ENCODE peak calls at places on chromosomes 1 and 21, in four cellular contexts. A is SK-N-SH, I is GM12878, W is HepG2. U is an unnamed sample.

GRCh38 chr1:7642781-7643180 is 128.3 kb upstream of the VAMP3 start:
- DNase-seq in W (no peak), I (no peak), A (no peak), U (no peak)

GRCh38 chr21:35764586-35764985 is 295.7 kb downstream of the SETD4 start:
- DNase-seq in I (no peak), A (no peak), W (no peak), U (no peak)

GRCh38 chr1:10597492-10597891 is 122.7 kb downstream of the PEX14 start:
- DNase-seq in W (no peak), A (no peak), I (no peak), U (no peak)

GRCh38 chr21:37724201-37724600 is 192.1 kb downstream of the KCNJ6 start:
- DNase-seq in I (no peak), A (no peak), W (no peak), U (no peak)

GRCh38 chr1:108644984-108645383 is 15.9 kb downstream of the HENMT1 start:
- DNase-seq in A (no peak), W (no peak), I (no peak), U (no peak)

GRCh38 chr1:228098323-228098931 is 4.7 kb downstream of the C1orf35 start:
- DNase-seq in I (no peak), W (no peak), A (peak; percentile 8), U (no peak)

GRCh38 chr1:87942165-87942564 is 613.5 kb downstream of the LMO4 start:
- DNase-seq in I (no peak), A (no peak), W (no peak), U (no peak)

GRCh38 chr1:35226546-35226945 is 33.6 kb upstream of the SFPQ start:
- DNase-seq in A (no peak), W (no peak), I (no peak), U (no peak)

GRCh38 chr21:38920631-38921398 is 115.1 kb downstream of the ETS2 start:
- DNase-seq in I (no peak), A (no peak), W (no peak), U (no peak)

GRCh38 chr1:153617677-153618076 is 1.6 kb upstream of the S100A14 start:
- DNase-seq in A (peak; percentile 82), I (no peak), W (no peak), U (peak; percentile 54)

GRCh38 chr1:37325509-37326437 is 148.6 kb upstream of the ZC3H12A start:
- DNase-seq in W (no peak), A (no peak), I (no peak), U (peak; percentile 29)

GRCh38 chr21:14991957-14992356 is 72.8 kb downstream of the NRIP1 start:
- DNase-seq in W (no peak), A (no peak), I (no peak), U (no peak)

GRCh38 chr21:45838636-45839035 is 142.9 kb upstream of the COL6A1 start:
- DNase-seq in W (no peak), A (no peak), I (no peak), U (no peak)

GRCh38 chr21:45836694-45837670 is 144.6 kb upstream of the COL6A1 start:
- DNase-seq in A (no peak), I (no peak), W (no peak), U (no peak)

GRCh38 chr21:45837936-45838335 is 143.6 kb upstream of the COL6A1 start:
- DNase-seq in I (no peak), W (no peak), A (no peak), U (no peak)

GRCh38 chr21:45841033-45841432 is 140.5 kb upstream of the COL6A1 start:
- DNase-seq in I (no peak), W (no peak), A (no peak), U (no peak)

DNA sequence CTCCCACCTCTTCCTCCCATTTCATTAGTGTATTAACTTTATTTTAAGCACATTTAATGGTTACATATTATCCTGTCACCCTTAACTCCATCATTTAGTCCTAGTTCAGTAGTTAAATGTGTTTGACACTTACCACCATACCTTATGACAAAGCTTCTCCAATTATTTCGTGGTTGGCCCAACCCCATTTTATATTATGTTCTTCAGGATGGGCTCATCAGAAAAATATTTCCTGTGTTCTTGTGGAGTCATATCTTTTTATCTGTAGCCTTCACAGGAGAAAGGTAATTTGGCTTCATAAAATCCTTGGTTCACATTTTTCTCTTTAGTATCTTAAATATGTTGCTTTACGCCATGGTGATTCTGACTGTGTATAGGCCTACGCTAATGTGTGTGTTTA is 142.3 kb upstream of the COL6A1 start:
- DNase-seq in I (no peak), W (no peak), A (no peak), U (no peak)
- TF ChIP-seq TCF12 in I (no peak), W (no peak), A (peak; percentile 37), U (no peak)

GRCh38 chr1:223765036-223765718 is 52.8 kb downstream of the CAPN2 start:
- DNase-seq in W (peak; percentile 93), A (no peak), I (no peak), U (no peak)
- TF ChIP-seq SIN3A in W (no peak), A (no peak), I (no peak), U (no peak)

GRCh38 chr21:44748621-44749020 is 37.2 kb upstream of the TSPEAR start:
- DNase-seq in I (no peak), W (no peak), A (no peak), U (peak; percentile 80)
- TF ChIP-seq TCF12 in I (no peak), W (no peak), A (no peak), U (no peak)

GRCh38 chr21:43600642-43601397 is 58.5 kb downstream of the HSF2BP start:
- DNase-seq in A (peak; percentile 39), W (no peak), I (no peak), U (no peak)
- TF ChIP-seq SIN3A in A (no peak), W (no peak), I (no peak), U (no peak)

GRCh38 chr1:160726498-160727391 is 12.3 kb upstream of the SLAMF7 start:
- DNase-seq in A (peak; percentile 40), I (no peak), W (peak; percentile 61), U (peak; percentile 68)
- TF ChIP-seq TCF12 in A (no peak), I (peak; percentile 96), W (no peak), U (no peak)

GRCh38 chr1:239896569-239896968 is 195.1 kb upstream of the FMN2 start:
- DNase-seq in A (peak; percentile 37), W (no peak), I (no peak), U (no peak)

GRCh38 chr1:239893127-239893731 is 198.5 kb upstream of the FMN2 start:
- DNase-seq in A (no peak), W (no peak), I (no peak), U (no peak)

GRCh38 chr1:239892602-239893001 is 199.1 kb upstream of the FMN2 start:
- DNase-seq in W (no peak), I (no peak), A (no peak), U (no peak)

GRCh38 chr1:239888639-239889038 is 203.0 kb upstream of the FMN2 start:
- DNase-seq in W (no peak), A (no peak), I (no peak), U (no peak)

DNA sequence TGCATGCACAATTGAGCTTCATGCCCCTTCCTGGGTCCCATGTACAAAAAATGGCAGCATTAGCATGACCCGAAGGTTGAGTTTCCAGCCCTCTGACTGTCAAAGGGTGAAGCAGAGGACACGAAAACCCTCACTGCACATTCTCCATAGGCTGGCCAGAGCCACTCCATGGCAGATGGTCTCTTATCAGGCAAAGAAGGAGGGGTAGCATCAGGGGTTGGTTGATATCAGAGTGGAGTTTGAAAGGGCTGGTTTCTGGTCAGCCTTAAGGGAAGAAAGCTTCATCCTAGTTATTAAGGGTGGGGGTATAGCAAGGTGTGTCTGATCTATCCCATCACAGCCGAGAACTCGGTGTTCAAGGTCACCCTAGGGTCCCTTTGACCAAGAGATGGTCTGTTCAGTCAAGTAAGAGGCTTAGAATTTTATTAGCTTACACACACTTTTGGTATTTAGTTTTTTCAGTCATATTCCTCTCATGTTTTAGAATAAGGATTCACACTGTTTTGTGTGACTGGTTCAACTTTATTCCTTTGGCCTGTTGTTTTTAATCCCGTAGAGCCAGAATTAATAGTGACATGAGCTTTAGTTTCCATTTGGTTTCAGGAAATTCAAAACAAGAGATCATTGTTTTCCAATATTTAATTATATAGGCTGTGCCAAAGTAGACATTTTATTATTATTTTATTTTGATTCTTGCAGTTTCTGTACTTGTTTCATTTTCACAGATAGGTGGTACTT is 199.9 kb upstream of the FMN2 start:
- DNase-seq in I (no peak), W (no peak), A (peak; percentile 73), U (no peak)
- TF ChIP-seq SIN3A in I (no peak), W (no peak), A (no peak), U (no peak)

GRCh38 chr1:16072095-16072494 is 1.4 kb downstream of the FAM131C start:
- DNase-seq in W (no peak), A (no peak), I (no peak), U (no peak)

GRCh38 chr1:16075337-16076002 is 2.0 kb upstream of the FAM131C start:
- DNase-seq in W (no peak), A (no peak), I (no peak), U (no peak)

GRCh38 chr1:16074217-16074616 is 766 bp upstream of the FAM131C start:
- DNase-seq in W (no peak), I (no peak), A (no peak), U (no peak)

GRCh38 chr1:16072616-16073484 is 601 bp downstream of the FAM131C start:
- DNase-seq in I (no peak), W (no peak), A (peak; percentile 75), U (peak; percentile 65)

GRCh38 chr1:16073490-16074104 is at the start of gene FAM131C:
- DNase-seq in W (no peak), A (peak; percentile 95), I (no peak), U (no peak)
- TF ChIP-seq TCF12 in W (no peak), A (no peak), I (no peak), U (no peak)